ENCODE peak calls at places on chromosomes 3 and 15, in five cellular contexts. B is hepatic stellate cell, G is dermis blood vessel endothelial cell, V is HL-60, M is nephron progenitor cell. L is an unnamed sample.

GRCh38 chr3:126212629-126213375 is 32.4 kb upstream of the ALDH1L1 start:
- DNase-seq in B (peak; percentile 43), G (peak; percentile 67), V (no peak), M (peak; percentile 78), L (no peak)

GRCh38 chr15:60528530-60528929 is 49.6 kb upstream of the ICE2 start:
- DNase-seq in B (no peak), G (peak; percentile 69), V (no peak), M (no peak), L (no peak)

GRCh38 chr3:191269289-191270085 is 59.7 kb upstream of the CCDC50 start:
- DNase-seq in B (no peak), G (no peak), V (no peak), M (no peak), L (no peak)

GRCh38 chr3:149339931-149340309 is 6.5 kb upstream of the TM4SF18 start:
- DNase-seq in B (peak; percentile 70), G (peak; percentile 100), V (no peak), M (no peak), L (peak; percentile 81)

GRCh38 chr3:187223799-187224198 is 26.5 kb downstream of the RTP1 start:
- DNase-seq in B (peak; percentile 32), G (peak; percentile 7), V (no peak), M (no peak), L (no peak)

GRCh38 chr3:182136008-182136910 is 424.5 kb downstream of the SOX2 start:
- DNase-seq in B (no peak), G (no peak), V (no peak), M (no peak), L (no peak)

GRCh38 chr3:115930922-115931321 is 307.6 kb downstream of the GAP43 start:
- DNase-seq in B (no peak), G (no peak), V (no peak), M (no peak), L (no peak)

GRCh38 chr3:129795596-129795995 is 97.9 kb downstream of the TMCC1 start:
- DNase-seq in B (no peak), G (peak; percentile 64), V (no peak), M (no peak), L (no peak)

GRCh38 chr15:40506964-40507571 is 36.3 kb downstream of the CHST14 start:
- DNase-seq in B (peak; percentile 84), G (peak; percentile 74), V (peak; percentile 64), M (peak; percentile 85), L (peak; percentile 84)

GRCh38 chr15:79977431-79977940 is 6.5 kb upstream of the BCL2A1 start:
- DNase-seq in B (no peak), G (no peak), V (peak; percentile 92), M (no peak), L (no peak)